ENCODE peak calls at places on chromosomes 13 and 19, in nine cellular contexts. B is PC-3; R is T-helper 9 cell; O is T-helper 2 cell; E is H54; V is WTC11; Y is adrenal gland; Q is IMR-90; J is activated CD8-positive, alpha-beta memory T cell treated with anti-CD3 and anti-CD28 coated beads, Interleukin-2, amount 50 U/mL, for 4 hours. M is an unnamed sample.

GRCh38 chr19:49585023-49585422 is 3.9 kb downstream of the PRRG2 start:
- DNase-seq in V (peak), E (no peak), B (no peak), Q (no peak), J (no peak), O (no peak), R (no peak), Y (no peak), M (no peak)

GRCh38 chr19:15260939-15261338 is 28.7 kb upstream of the EPHX3 start:
- DNase-seq in O (no peak), Y (no peak), E (no peak), R (no peak), Q (no peak), V (peak), B (peak), J (no peak), M (no peak)

GRCh38 chr13:45352031-45352430 is 11.0 kb upstream of the TPT1 start:
- DNase-seq in V (no peak), E (no peak), R (no peak), J (no peak), B (no peak), Q (no peak), Y (no peak), O (no peak), M (no peak)

GRCh38 chr19:5339470-5339949 is 1.1 kb downstream of the PTPRS start:
- DNase-seq in E (no peak), O (no peak), J (peak), R (no peak), Y (no peak), B (no peak), V (peak), Q (no peak), M (no peak)

GRCh38 chr13:54092686-54093085 is 1064.1 kb downstream of the OLFM4 start:
- DNase-seq in E (no peak), R (no peak), Y (no peak), B (no peak), J (no peak), O (no peak), Q (no peak), V (no peak), M (no peak)

GRCh38 chr19:56840452-56841193 is at the start of the genes PEG3 and ZIM2:
- DNase-seq in J (no peak), Y (peak), B (no peak), E (no peak), V (no peak), Q (no peak), R (no peak), O (no peak), M (no peak)

GRCh38 chr13:111875922-111876321 is 191.0 kb upstream of the SOX1 start:
- DNase-seq in E (no peak), V (no peak), R (no peak), Q (no peak), O (no peak), J (no peak), Y (no peak), B (no peak), M (no peak)

GRCh38 chr13:99661791-99662190 is 160.5 kb downstream of the TM9SF2 start:
- DNase-seq in Q (no peak), R (no peak), V (peak), E (no peak), O (no peak), Y (no peak), J (no peak), B (no peak), M (no peak)

GRCh38 chr13:42064966-42065365 is 16.5 kb downstream of the DGKH start:
- DNase-seq in O (no peak), J (no peak), V (no peak), B (no peak), E (no peak), R (no peak), Y (no peak), Q (no peak), M (no peak)

GRCh38 chr19:45782820-45783785 is 813 bp upstream of the DMPK start:
- DNase-seq in J (no peak), Y (peak), E (peak), Q (peak), O (no peak), V (no peak), B (peak), R (no peak), M (no peak)

M was measured in activated gamma-delta T cell.